ENCODE peak calls at places on chromosomes 2 and 18, in seven cellular contexts. One of them, this sample, is unnamed.
A peak's percentile ranks its signal among the peaks of the same experiment; 100 is the strongest.

GRCh38 chr18:23964282-23965238 is 50.0 kb upstream of the TTC39C start:
- DNase-seq in GM12878: no peak
- DNase-seq in K562: peak; percentile 34
- DNase-seq in HepG2: no peak
- DNase-seq in SK-N-SH: no peak
- DNase-seq in H1: no peak
- DNase-seq in GM12891: no peak
- DNase-seq in this sample: no peak

GRCh38 chr2:53455094-53455493 is 312.5 kb upstream of the CHAC2 start:
- DNase-seq in GM12878: no peak
- DNase-seq in K562: no peak
- DNase-seq in HepG2: no peak
- DNase-seq in SK-N-SH: no peak
- DNase-seq in H1: no peak
- DNase-seq in GM12891: no peak
- DNase-seq in this sample: no peak

GRCh38 chr2:119795309-119796303 is 35.9 kb downstream of the PTPN4 start:
- DNase-seq in GM12878: no peak
- DNase-seq in K562: no peak
- DNase-seq in HepG2: no peak
- DNase-seq in SK-N-SH: peak; percentile 7
- DNase-seq in H1: no peak
- DNase-seq in GM12891: no peak
- DNase-seq in this sample: no peak

GRCh38 chr18:57220485-57220884 is 73.6 kb downstream of the BOD1L2 start:
- DNase-seq in GM12878: no peak
- DNase-seq in K562: no peak
- DNase-seq in HepG2: no peak
- DNase-seq in SK-N-SH: no peak
- DNase-seq in H1: no peak
- DNase-seq in GM12891: no peak
- DNase-seq in this sample: no peak

GRCh38 chr18:59270689-59271257 is 2.5 kb downstream of the RAX start:
- DNase-seq in GM12878: no peak
- DNase-seq in K562: no peak
- DNase-seq in HepG2: no peak
- DNase-seq in SK-N-SH: peak; percentile 58
- DNase-seq in H1: no peak
- DNase-seq in GM12891: no peak
- DNase-seq in this sample: no peak

GRCh38 chr2:85605406-85606115 is 3.1 kb upstream of the TMEM150A start:
- DNase-seq in GM12878: no peak
- DNase-seq in K562: no peak
- DNase-seq in HepG2: peak; percentile 87
- DNase-seq in SK-N-SH: no peak
- DNase-seq in H1: no peak
- DNase-seq in GM12891: no peak
- DNase-seq in this sample: no peak

GRCh38 chr2:241999184-241999583 is 129.7 kb downstream of the RTP5 start:
- DNase-seq in GM12878: no peak
- DNase-seq in K562: no peak
- DNase-seq in HepG2: no peak
- DNase-seq in SK-N-SH: no peak
- DNase-seq in H1: no peak
- DNase-seq in GM12891: no peak
- DNase-seq in this sample: no peak

GRCh38 chr18:36348331-36348730 is 50.8 kb downstream of the FHOD3 start:
- DNase-seq in GM12878: no peak
- DNase-seq in K562: no peak
- DNase-seq in HepG2: no peak
- DNase-seq in SK-N-SH: no peak
- DNase-seq in H1: no peak
- DNase-seq in GM12891: no peak
- DNase-seq in this sample: no peak

GRCh38 chr2:104862061-104862941 is 8.4 kb downstream of the POU3F3 start:
- DNase-seq in GM12878: no peak
- DNase-seq in K562: no peak
- DNase-seq in HepG2: no peak
- DNase-seq in SK-N-SH: peak; percentile 58
- DNase-seq in H1: no peak
- DNase-seq in GM12891: no peak
- DNase-seq in this sample: no peak

GRCh38 chr2:9205963-9206948 is at the start of gene ASAP2:
- DNase-seq in GM12878: no peak
- DNase-seq in K562: peak; percentile 84
- DNase-seq in HepG2: peak; percentile 59
- DNase-seq in SK-N-SH: peak; percentile 99
- DNase-seq in H1: no peak
- DNase-seq in GM12891: peak; percentile 64
- DNase-seq in this sample: peak; percentile 49

GRCh38 chr2:14700753-14701152 is 68.2 kb downstream of the LRATD1 start:
- DNase-seq in GM12878: no peak
- DNase-seq in K562: no peak
- DNase-seq in HepG2: no peak
- DNase-seq in SK-N-SH: no peak
- DNase-seq in H1: no peak
- DNase-seq in GM12891: no peak
- DNase-seq in this sample: no peak

GRCh38 chr2:84897773-84898172 is 7.7 kb upstream of the TMSB10 start:
- DNase-seq in GM12878: no peak
- DNase-seq in K562: no peak
- DNase-seq in HepG2: no peak
- DNase-seq in SK-N-SH: no peak
- DNase-seq in H1: no peak
- DNase-seq in GM12891: no peak
- DNase-seq in this sample: no peak

GRCh38 chr18:13258792-13259385 is 40.3 kb downstream of the LDLRAD4 start:
- DNase-seq in GM12878: no peak
- DNase-seq in K562: no peak
- DNase-seq in HepG2: no peak
- DNase-seq in SK-N-SH: no peak
- DNase-seq in H1: no peak
- DNase-seq in GM12891: no peak
- DNase-seq in this sample: no peak

GRCh38 chr2:215969131-215969841 is 44.1 kb downstream of the MREG start:
- DNase-seq in GM12878: no peak
- DNase-seq in K562: no peak
- DNase-seq in HepG2: no peak
- DNase-seq in SK-N-SH: no peak
- DNase-seq in H1: no peak
- DNase-seq in GM12891: no peak
- DNase-seq in this sample: no peak

GRCh38 chr2:70596293-70596692 is 42.7 kb upstream of the TGFA start:
- DNase-seq in GM12878: no peak
- DNase-seq in K562: no peak
- DNase-seq in HepG2: no peak
- DNase-seq in SK-N-SH: no peak
- DNase-seq in H1: no peak
- DNase-seq in GM12891: no peak
- DNase-seq in this sample: no peak

GRCh38 chr2:235378261-235378660 is 115.6 kb upstream of the AGAP1 start:
- DNase-seq in GM12878: no peak
- DNase-seq in K562: no peak
- DNase-seq in HepG2: no peak
- DNase-seq in SK-N-SH: no peak
- DNase-seq in H1: no peak
- DNase-seq in GM12891: no peak
- DNase-seq in this sample: no peak

GRCh38 chr2:9779572-9780264 is 63.6 kb upstream of the TAF1B start:
- DNase-seq in GM12878: no peak
- DNase-seq in K562: no peak
- DNase-seq in HepG2: no peak
- DNase-seq in SK-N-SH: no peak
- DNase-seq in H1: no peak
- DNase-seq in GM12891: peak; percentile 54
- DNase-seq in this sample: no peak

GRCh38 chr18:10927290-10927979 is 221.9 kb downstream of the PIEZO2 start:
- DNase-seq in GM12878: no peak
- DNase-seq in K562: no peak
- DNase-seq in HepG2: no peak
- DNase-seq in SK-N-SH: no peak
- DNase-seq in H1: no peak
- DNase-seq in GM12891: no peak
- DNase-seq in this sample: no peak

GRCh38 chr18:44887227-44887631 is 206.5 kb downstream of the SETBP1 start:
- DNase-seq in GM12878: peak; percentile 69
- DNase-seq in K562: no peak
- DNase-seq in HepG2: no peak
- DNase-seq in SK-N-SH: no peak
- DNase-seq in H1: no peak
- DNase-seq in GM12891: peak; percentile 12
- DNase-seq in this sample: no peak

GRCh38 chr18:61901334-61901986 is 8.7 kb upstream of the RNF152 start:
- DNase-seq in GM12878: peak; percentile 7
- DNase-seq in K562: peak; percentile 43
- DNase-seq in HepG2: peak; percentile 35
- DNase-seq in SK-N-SH: peak; percentile 73
- DNase-seq in H1: no peak
- DNase-seq in GM12891: peak; percentile 47
- DNase-seq in this sample: peak; percentile 45

GRCh38 chr2:101360229-101360628 is 27.1 kb downstream of the CREG2 start:
- DNase-seq in GM12878: no peak
- DNase-seq in K562: no peak
- DNase-seq in HepG2: no peak
- DNase-seq in SK-N-SH: no peak
- DNase-seq in H1: no peak
- DNase-seq in GM12891: no peak
- DNase-seq in this sample: no peak

GRCh38 chr18:48222118-48222517 is 187.1 kb downstream of the ZBTB7C start:
- DNase-seq in GM12878: peak; percentile 2
- DNase-seq in K562: peak; percentile 9
- DNase-seq in HepG2: peak; percentile 10
- DNase-seq in SK-N-SH: peak; percentile 40
- DNase-seq in H1: no peak
- DNase-seq in GM12891: no peak
- DNase-seq in this sample: no peak

GRCh38 chr18:34741401-34741800 is 31.3 kb downstream of the DTNA start:
- DNase-seq in GM12878: no peak
- DNase-seq in K562: no peak
- DNase-seq in HepG2: no peak
- DNase-seq in SK-N-SH: no peak
- DNase-seq in H1: no peak
- DNase-seq in GM12891: no peak
- DNase-seq in this sample: no peak

GRCh38 chr2:177242136-177242987 is 22.2 kb downstream of the NFE2L2 start:
- DNase-seq in GM12878: no peak
- DNase-seq in K562: peak; percentile 77
- DNase-seq in HepG2: peak; percentile 70
- DNase-seq in SK-N-SH: peak; percentile 25
- DNase-seq in H1: no peak
- DNase-seq in GM12891: no peak
- DNase-seq in this sample: no peak
- TF ChIP-seq POLR2AphosphoS5 in GM12878: no peak
- TF ChIP-seq POLR2AphosphoS5 in K562: peak; percentile 28
- TF ChIP-seq POLR2AphosphoS5 in HepG2: no peak
- TF ChIP-seq POLR2AphosphoS5 in SK-N-SH: peak; percentile 83
- TF ChIP-seq POLR2AphosphoS5 in H1: no peak
- TF ChIP-seq POLR2AphosphoS5 in GM12891: no peak
- TF ChIP-seq POLR2AphosphoS5 in this sample: no peak

GRCh38 chr2:44931177-44931795 is 10.2 kb upstream of the SIX3 start:
- DNase-seq in GM12878: no peak
- DNase-seq in K562: no peak
- DNase-seq in HepG2: no peak
- DNase-seq in SK-N-SH: no peak
- DNase-seq in H1: no peak
- DNase-seq in GM12891: no peak
- DNase-seq in this sample: no peak
- TF ChIP-seq TAF1 in GM12878: no peak
- TF ChIP-seq TAF1 in K562: no peak
- TF ChIP-seq TAF1 in HepG2: no peak
- TF ChIP-seq TAF1 in SK-N-SH: no peak
- TF ChIP-seq TAF1 in H1: no peak
- TF ChIP-seq TAF1 in GM12891: no peak
- TF ChIP-seq TAF1 in this sample: no peak

DNA sequence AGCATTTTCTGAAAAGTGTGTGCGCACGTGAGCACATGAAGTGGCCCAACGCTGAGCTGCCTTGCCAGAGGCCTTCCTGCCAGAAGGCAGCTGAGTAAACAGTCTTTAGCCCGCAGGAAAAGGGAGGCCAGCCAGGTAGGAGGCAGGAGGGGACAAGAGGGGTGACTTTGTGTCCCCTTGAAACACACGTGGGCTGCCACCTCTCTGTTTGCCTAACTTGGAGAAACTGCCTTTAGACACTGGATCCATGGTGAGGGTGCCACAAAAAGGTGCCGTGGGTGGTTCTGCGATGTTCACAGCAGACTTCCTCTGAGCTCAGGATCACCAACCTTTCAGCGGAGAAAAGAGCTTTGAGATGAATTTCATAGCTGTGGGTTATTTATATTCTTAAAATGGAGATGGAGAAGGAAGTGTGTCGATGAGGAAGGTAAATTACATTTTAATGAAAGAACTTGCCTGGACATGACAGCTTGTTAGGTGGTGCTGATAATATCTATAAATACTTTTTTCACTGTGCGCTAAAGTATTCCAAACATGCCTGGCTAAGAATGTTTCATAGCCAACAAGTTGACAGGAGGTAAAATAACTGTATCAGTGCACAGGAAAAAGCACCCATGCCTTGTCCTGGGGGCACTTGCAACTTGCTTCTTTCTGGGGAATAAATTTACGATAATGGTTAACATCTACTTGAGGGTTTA is 36.6 kb upstream of the ASB1 start:
- DNase-seq in GM12878: no peak
- DNase-seq in K562: no peak
- DNase-seq in HepG2: no peak
- DNase-seq in SK-N-SH: no peak
- DNase-seq in H1: no peak
- DNase-seq in GM12891: no peak
- DNase-seq in this sample: no peak
- TF ChIP-seq POLR2AphosphoS5 in GM12878: no peak
- TF ChIP-seq POLR2AphosphoS5 in K562: no peak
- TF ChIP-seq POLR2AphosphoS5 in HepG2: no peak
- TF ChIP-seq POLR2AphosphoS5 in SK-N-SH: no peak
- TF ChIP-seq POLR2AphosphoS5 in H1: no peak
- TF ChIP-seq POLR2AphosphoS5 in GM12891: no peak
- TF ChIP-seq POLR2AphosphoS5 in this sample: no peak

DNA sequence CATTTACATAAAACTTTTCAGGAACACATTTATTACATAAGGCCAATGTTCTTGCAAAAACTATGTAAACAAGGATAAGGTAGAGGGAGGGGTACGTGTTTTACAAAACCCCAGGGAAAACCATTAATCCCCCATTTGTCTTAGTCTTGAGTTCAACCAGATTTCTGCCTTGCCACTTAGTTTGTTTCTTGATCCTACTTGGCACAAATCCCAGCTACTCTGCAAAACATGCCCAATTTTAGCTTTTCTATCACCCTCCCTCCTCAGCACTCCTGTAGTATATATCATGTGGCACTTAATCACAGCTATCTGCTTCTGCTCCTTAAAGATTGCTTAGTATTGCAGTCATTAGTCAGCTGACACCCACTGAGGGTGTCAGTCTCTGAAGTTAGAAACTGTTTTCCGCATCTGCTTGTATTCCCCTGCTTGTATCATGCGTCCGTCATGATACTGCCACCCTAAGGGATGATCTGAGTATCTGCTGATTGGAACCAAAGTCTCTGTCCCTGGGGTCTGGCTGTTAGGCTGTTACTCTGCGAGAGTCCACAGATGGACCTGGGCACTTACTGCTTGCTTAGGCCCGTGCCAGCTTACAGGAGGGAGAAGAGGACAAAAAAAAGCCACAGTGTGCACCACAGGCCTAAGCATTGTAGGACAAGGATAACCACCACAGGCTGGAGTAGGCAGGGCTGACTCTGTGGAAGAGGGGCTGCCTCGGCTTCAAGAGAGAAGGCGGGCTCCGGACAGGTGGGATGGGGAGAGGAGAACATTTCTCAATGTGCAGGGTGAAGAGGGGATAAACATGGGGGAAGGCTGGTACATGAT is 82.2 kb downstream of the EPAS1 start:
- DNase-seq in GM12878: no peak
- DNase-seq in K562: no peak
- DNase-seq in HepG2: no peak
- DNase-seq in SK-N-SH: no peak
- DNase-seq in H1: no peak
- DNase-seq in GM12891: no peak
- DNase-seq in this sample: no peak
- TF ChIP-seq TAF1 in GM12878: no peak
- TF ChIP-seq TAF1 in K562: no peak
- TF ChIP-seq TAF1 in HepG2: no peak
- TF ChIP-seq TAF1 in SK-N-SH: no peak
- TF ChIP-seq TAF1 in H1: no peak
- TF ChIP-seq TAF1 in GM12891: no peak
- TF ChIP-seq TAF1 in this sample: no peak

This sample was measured in GM12892.